ENCODE peak calls at places on chromosomes 6 and 20, in six cellular contexts. O, W, K, V, J and Z are unnamed samples.
A peak's percentile ranks its signal among the peaks of the same experiment; 100 is the strongest.

GRCh38 chr6:106098383-106099234 is 12.5 kb downstream of the PRDM1 start:
- DNase-seq in O (peak; percentile 50), W (peak; percentile 51), K (peak; percentile 38), V (no peak), J (no peak), Z (no peak)

GRCh38 chr20:47464380-47465101 is 37.1 kb upstream of the NCOA3 start:
- DNase-seq in O (peak; percentile 96), W (peak; percentile 57), K (peak; percentile 36), V (peak; percentile 48), J (no peak), Z (no peak)

GRCh38 chr6:160455484-160456213 is 107.5 kb downstream of the SLC22A3 start:
- DNase-seq in O (peak; percentile 71), W (peak; percentile 57), K (peak; percentile 29), V (peak; percentile 68), J (peak; percentile 67), Z (peak; percentile 29)

GRCh38 chr6:32064706-32065105 is 26.5 kb downstream of the CYP21A2 start:
- DNase-seq in O (no peak), W (no peak), K (no peak), V (no peak), J (no peak), Z (no peak)

GRCh38 chr6:145015739-145016558 is 719.4 kb downstream of the EPM2A start:
- DNase-seq in O (peak; percentile 95), W (peak; percentile 52), K (peak; percentile 86), V (peak; percentile 44), J (no peak), Z (no peak)

GRCh38 chr20:63132131-63132714 is 83.7 kb downstream of the YTHDF1 start:
- DNase-seq in O (no peak), W (peak; percentile 29), K (no peak), V (no peak), J (no peak), Z (no peak)

GRCh38 chr6:26029857-26030653 is 57.2 kb upstream of the HFE start:
- DNase-seq in O (no peak), W (no peak), K (no peak), V (no peak), J (no peak), Z (no peak)

GRCh38 chr6:149089508-149089907 is 228.0 kb upstream of the TAB2 start:
- DNase-seq in O (no peak), W (no peak), K (no peak), V (no peak), J (peak; percentile 32), Z (no peak)

GRCh38 chr20:10696650-10697049 is 22.9 kb upstream of the JAG1 start:
- DNase-seq in O (no peak), W (no peak), K (no peak), V (no peak), J (no peak), Z (no peak)

GRCh38 chr6:164150221-164150620 is 735.7 kb downstream of the QKI start:
- DNase-seq in O (no peak), W (no peak), K (no peak), V (no peak), J (no peak), Z (no peak)

GRCh38 chr6:44221961-44222335 is 1.4 kb upstream of the SLC29A1 start:
- DNase-seq in O (no peak), W (no peak), K (no peak), V (no peak), J (no peak), Z (no peak)
- H3K4me1 ChIP-seq in O (peaks cover 20% of the 10 kb centered on the region), W (no peaks in the 10 kb centered on the region), K (peaks cover 45% of the 10 kb centered on the region), V (peaks cover 57% of the 10 kb centered on the region), J (peaks cover 30% of the 10 kb centered on the region), Z (peaks cover 26% of the 10 kb centered on the region)

DNA sequence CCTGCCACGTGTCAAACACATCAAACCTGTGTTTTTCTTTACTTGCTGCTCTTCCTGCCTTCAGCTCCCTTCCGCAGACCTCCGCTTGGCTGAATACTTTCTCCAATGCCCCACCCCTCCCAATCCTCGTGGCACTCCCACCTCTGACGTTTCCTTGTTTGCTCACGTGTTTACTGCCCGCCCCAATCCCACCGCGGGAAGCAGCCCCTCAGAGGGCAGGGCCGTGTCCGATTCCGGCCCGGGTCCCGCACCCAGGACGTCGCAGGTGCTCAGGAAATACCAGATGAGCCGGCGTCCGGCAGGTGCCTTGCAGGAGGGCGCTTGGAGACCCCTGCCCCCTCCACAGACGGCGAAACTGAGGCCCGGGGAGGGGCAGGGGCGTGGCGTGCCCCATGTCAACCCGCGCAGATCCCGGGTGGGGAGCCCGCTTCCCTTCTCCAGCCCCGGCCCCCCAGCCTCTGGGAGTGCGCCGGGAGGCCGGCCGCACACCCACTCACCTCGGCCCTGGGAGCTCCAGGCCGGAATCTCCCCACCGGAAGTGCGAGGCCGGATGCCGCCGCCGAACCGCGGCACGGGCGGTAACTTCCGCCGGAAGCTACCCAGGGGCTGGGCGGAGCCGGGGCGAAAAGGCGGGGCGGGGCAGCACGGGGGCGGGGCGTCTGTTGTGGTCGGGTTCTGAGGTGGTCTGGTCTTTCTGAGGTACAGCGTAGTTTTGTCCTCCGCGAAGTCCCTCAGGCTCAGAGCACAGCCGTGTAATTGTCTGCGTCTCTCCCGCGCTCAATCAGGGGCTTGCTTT is 42.3 kb downstream of the ELMO2 start:
- DNase-seq in O (peak; percentile 95), W (peak; percentile 93), K (peak; percentile 59), V (peak; percentile 90), J (peak; percentile 91), Z (peak; percentile 41)
- H3K4me1 ChIP-seq in O (peaks cover 22% of the 10 kb centered on the region), W (no peaks in the 10 kb centered on the region), K (peaks cover 6% of the 10 kb centered on the region), V (peaks cover 18% of the 10 kb centered on the region), J (peaks cover 21% of the 10 kb centered on the region), Z (no peaks in the 10 kb centered on the region)

GRCh38 chr20:32964575-32964974 is 39.7 kb downstream of the SUN5 start:
- DNase-seq in O (no peak), W (no peak), K (no peak), V (no peak), J (no peak), Z (no peak)

GRCh38 chr20:32963176-32963575 is 41.1 kb downstream of the SUN5 start:
- DNase-seq in O (no peak), W (no peak), K (no peak), V (no peak), J (no peak), Z (no peak)

GRCh38 chr20:32965581-32966373 is 38.5 kb downstream of the SUN5 start:
- DNase-seq in O (no peak), W (no peak), K (no peak), V (no peak), J (no peak), Z (no peak)

GRCh38 chr20:32966382-32966781 is 37.9 kb downstream of the SUN5 start:
- DNase-seq in O (no peak), W (no peak), K (no peak), V (no peak), J (no peak), Z (no peak)

DNA sequence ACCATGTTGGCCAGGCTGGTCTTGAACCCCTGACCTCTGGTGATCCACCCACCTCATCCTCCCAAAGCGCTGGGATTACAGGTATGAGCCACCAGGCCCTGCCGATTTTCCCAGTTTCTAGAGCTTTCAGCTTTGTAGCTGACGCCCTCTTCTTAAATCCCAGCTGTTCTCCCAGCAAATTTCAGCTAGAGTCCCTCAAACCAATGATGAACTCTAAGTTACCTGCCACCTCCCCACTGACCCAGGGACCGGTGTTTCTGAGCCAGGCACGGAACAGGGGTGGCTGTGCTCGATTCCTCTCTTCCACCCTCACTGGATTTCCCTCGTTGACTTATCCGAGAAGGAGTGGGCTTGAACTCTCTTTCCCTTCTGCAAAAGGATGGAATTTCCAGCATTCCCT is 39.1 kb downstream of the SUN5 start:
- DNase-seq in O (no peak), W (no peak), K (no peak), V (no peak), J (no peak), Z (no peak)
- H3K4me1 ChIP-seq in O (no peaks in the 10 kb centered on the region), W (no peaks in the 10 kb centered on the region), K (no peaks in the 10 kb centered on the region), V (no peaks in the 10 kb centered on the region), J (no peaks in the 10 kb centered on the region), Z (no peaks in the 10 kb centered on the region)

DNA sequence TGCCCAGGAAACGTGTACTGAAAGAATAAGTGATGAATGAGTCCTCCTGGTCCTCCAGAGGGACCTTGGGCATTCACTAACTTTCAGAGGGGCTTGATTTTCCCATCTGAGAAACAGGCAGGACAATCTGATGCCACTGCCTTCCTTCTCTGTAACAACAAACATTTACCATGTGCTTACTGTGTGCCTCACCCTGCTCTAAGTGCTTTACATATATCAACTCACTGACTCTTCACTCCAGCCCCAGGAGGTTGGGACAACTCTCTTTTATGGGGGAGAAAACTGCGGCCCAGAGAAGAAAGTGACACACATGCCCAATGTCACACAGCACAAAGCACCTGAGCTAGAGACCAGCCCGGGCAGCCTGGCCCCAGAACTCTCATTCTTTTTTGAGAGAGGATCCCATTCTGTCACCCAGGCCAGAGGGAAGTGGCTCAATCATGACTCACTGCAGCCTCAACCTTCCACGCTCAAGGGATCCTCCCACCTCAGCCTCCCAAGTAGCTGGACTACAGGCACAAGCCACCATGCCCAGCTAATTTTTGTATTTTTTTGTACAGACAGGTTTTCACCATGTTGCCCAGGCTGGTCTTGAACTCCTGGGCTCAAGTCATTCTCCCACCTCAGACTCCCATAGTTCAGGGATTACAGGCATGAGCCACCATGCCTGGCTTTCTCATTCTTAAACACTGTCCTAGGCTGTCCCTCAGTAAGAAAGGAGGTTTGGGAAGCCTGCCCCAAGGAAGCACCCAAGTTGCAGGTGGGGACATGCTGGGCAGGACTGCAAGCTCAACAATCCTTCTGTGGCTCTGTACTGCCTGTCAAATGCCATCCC is 38.0 kb downstream of the NOL4L start:
- DNase-seq in O (no peak), W (no peak), K (no peak), V (no peak), J (no peak), Z (no peak)
- H3K4me1 ChIP-seq in O (no peaks in the 10 kb centered on the region), W (no peaks in the 10 kb centered on the region), K (peaks cover 6% of the 10 kb centered on the region), V (no peaks in the 10 kb centered on the region), J (peaks cover 8% of the 10 kb centered on the region), Z (no peaks in the 10 kb centered on the region)

GRCh38 chr6:117495873-117496272 is 13.4 kb downstream of the DCBLD1 start:
- DNase-seq in O (peak; percentile 65), W (no peak), K (no peak), V (no peak), J (no peak), Z (no peak)
- H3K4me1 ChIP-seq in O (peaks cover 75% of the 10 kb centered on the region), W (no peaks in the 10 kb centered on the region), K (peaks cover 32% of the 10 kb centered on the region), V (no peaks in the 10 kb centered on the region), J (no peaks in the 10 kb centered on the region), Z (no peaks in the 10 kb centered on the region)

DNA sequence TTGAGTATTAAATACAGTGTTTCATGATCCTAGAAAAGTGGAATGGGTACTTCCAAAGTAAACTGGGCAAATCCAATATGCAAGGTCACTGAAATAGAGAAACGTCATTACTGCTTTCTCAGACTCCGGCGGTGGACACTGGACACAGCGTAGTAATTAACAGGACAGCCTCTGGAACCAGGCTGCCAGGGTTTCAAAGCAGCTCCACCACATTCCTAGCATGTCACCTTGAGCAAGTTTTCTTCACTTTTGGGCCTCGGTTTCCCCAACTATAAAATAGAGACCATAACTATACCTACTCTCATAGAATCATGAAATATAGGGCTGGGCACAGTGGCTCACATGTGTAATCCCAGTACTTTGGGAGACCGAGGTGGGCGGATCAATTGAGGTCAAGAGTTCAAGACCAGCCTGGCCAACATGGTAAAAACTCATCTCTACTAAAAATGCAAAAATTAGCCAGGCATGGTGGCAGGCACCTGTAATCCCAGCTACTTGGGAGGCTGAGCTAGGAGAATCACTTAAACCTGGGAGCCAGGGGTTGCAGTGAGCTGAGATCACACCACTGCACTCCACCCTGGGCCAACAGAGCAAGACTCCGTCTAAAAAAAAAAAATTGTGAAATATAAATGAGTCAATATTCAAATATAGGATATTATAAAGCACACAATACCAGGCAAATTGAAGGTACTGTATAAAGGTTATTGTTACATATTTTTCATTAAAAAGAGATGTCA is 24.9 kb downstream of the ARHGAP18 start:
- DNase-seq in O (no peak), W (no peak), K (no peak), V (no peak), J (no peak), Z (no peak)
- H3K4me1 ChIP-seq in O (peaks cover 76% of the 10 kb centered on the region), W (no peaks in the 10 kb centered on the region), K (peaks cover 99% of the 10 kb centered on the region), V (peaks cover 21% of the 10 kb centered on the region), J (no peaks in the 10 kb centered on the region), Z (no peaks in the 10 kb centered on the region)